ENCODE peak calls at places on chromosomes 13 and 19, in five cellular contexts. J, K, F, T and O are unnamed samples.

GRCh38 chr13:43307921-43308433 is 284.6 kb downstream of the DNAJC15 start:
- DNase-seq in J (no peak), K (peak), F (peak), T (peak), O (no peak)

GRCh38 chr19:30361107-30361447 is 11.1 kb upstream of the ZNF536 start:
- DNase-seq in T (no peak), F (no peak), K (no peak), J (no peak), O (no peak)

GRCh38 chr19:38455031-38455430 is 21.5 kb downstream of the RYR1 start:
- DNase-seq in J (no peak), T (peak), K (no peak), F (no peak), O (no peak)

GRCh38 chr19:42124386-42124901 is 7.8 kb downstream of the POU2F2 start:
- DNase-seq in J (no peak), K (no peak), F (no peak), T (no peak), O (no peak)

GRCh38 chr19:42191855-42192254 is 25.6 kb downstream of the DEDD2 start:
- DNase-seq in T (peak), F (no peak), K (peak), J (no peak), O (no peak)

GRCh38 chr13:78265098-78265497 is 338.3 kb downstream of the POU4F1 start:
- DNase-seq in J (no peak), T (no peak), K (no peak), F (no peak), O (no peak)

GRCh38 chr19:46224773-46225172 is 4.8 kb upstream of the IGFL1 start:
- DNase-seq in J (no peak), F (no peak), K (no peak), T (no peak), O (no peak)

GRCh38 chr13:23984541-23984940 is 87.2 kb upstream of the C1QTNF9B start:
- DNase-seq in F (no peak), J (no peak), T (no peak), K (no peak), O (no peak)

DNA sequence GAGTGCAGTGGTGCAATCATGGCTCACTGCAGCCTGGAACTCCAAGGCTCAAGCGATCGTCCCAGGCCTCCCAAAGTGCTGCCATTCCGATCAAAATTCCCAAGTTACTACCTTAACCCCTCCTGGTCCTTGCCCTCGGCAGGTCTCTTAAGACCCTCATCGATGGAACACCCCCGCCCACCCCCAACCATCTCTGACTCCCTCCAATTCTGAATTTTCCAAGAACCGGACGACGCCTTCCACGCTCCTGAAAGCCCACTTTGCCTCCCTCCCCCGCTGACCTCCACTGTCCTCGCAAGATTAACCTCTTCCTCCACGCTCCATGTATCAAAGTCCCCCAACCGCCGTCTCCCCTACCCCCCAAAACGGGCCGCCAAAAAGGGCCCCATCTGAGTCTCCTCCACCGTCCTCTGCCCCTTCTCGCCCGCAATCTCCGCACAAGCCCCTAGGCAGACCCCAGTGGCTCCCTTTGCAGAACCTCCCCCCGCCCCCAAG is 539 bp downstream of the DAPK3 start:
- DNase-seq in T (no peak), K (no peak), J (no peak), F (no peak), O (no peak)
- TF ChIP-seq CTCF in T (no peak), K (no peak), J (no peak), F (no peak), O (no peak)

GRCh38 chr13:50388481-50388880 is 373.2 kb downstream of the KCNRG start:
- DNase-seq in F (no peak), J (no peak), K (no peak), T (no peak), O (no peak)

GRCh38 chr13:50389726-50390125 is 374.5 kb downstream of the KCNRG start:
- DNase-seq in T (no peak), K (no peak), J (no peak), F (no peak), O (no peak)

GRCh38 chr13:50384724-50385123 is 369.5 kb downstream of the KCNRG start:
- DNase-seq in J (no peak), F (no peak), K (no peak), T (no peak), O (no peak)

GRCh38 chr13:50386527-50387123 is 371.4 kb downstream of the KCNRG start:
- DNase-seq in K (no peak), F (no peak), T (peak), J (no peak), O (no peak)

GRCh38 chr13:50387124-50387581 is 371.9 kb downstream of the KCNRG start:
- DNase-seq in K (no peak), F (no peak), T (peak), J (peak), O (no peak)
- TF ChIP-seq CTCF in K (no peak), F (peak), T (peak), J (no peak), O (no peak)

GRCh38 chr13:70623260-70623659 is 515.0 kb upstream of the KLHL1 start:
- DNase-seq in K (no peak), J (no peak), F (no peak), T (peak), O (no peak)
- TF ChIP-seq CTCF in K (peak), J (no peak), F (peak), T (peak), O (no peak)

GRCh38 chr13:60137911-60138570 is 25.7 kb downstream of the DIAPH3 start:
- DNase-seq in J (no peak), T (no peak), K (no peak), F (no peak), O (no peak)

GRCh38 chr13:60139272-60139671 is 24.5 kb downstream of the DIAPH3 start:
- DNase-seq in K (peak), F (no peak), T (no peak), J (no peak), O (no peak)

GRCh38 chr13:60135344-60135743 is 28.4 kb downstream of the DIAPH3 start:
- DNase-seq in F (no peak), K (no peak), J (no peak), T (no peak), O (no peak)

GRCh38 chr13:60138674-60139073 is 25.1 kb downstream of the DIAPH3 start:
- DNase-seq in K (no peak), F (no peak), J (no peak), T (no peak), O (no peak)

GRCh38 chr13:60134376-60134775 is 29.4 kb downstream of the DIAPH3 start:
- DNase-seq in K (peak), J (no peak), T (peak), F (no peak), O (no peak)
- TF ChIP-seq CTCF in K (peak), J (no peak), T (peak), F (peak), O (no peak)

GRCh38 chr13:81493144-81493543 is 1152.2 kb upstream of the SPRY2 start:
- DNase-seq in K (no peak), J (no peak), T (no peak), F (no peak), O (no peak)

GRCh38 chr13:81488021-81488420 is 1147.1 kb upstream of the SPRY2 start:
- DNase-seq in T (no peak), F (no peak), K (no peak), J (no peak), O (no peak)

GRCh38 chr13:81487151-81487550 is 1146.2 kb upstream of the SPRY2 start:
- DNase-seq in J (no peak), K (no peak), T (peak), F (no peak), O (no peak)
- TF ChIP-seq CTCF in J (no peak), K (no peak), T (no peak), F (no peak), O (no peak)

GRCh38 chr13:51733656-51734334 is 70.2 kb downstream of the DHRS12 start:
- DNase-seq in K (peak), F (no peak), T (no peak), J (no peak), O (no peak)
- TF ChIP-seq CTCF in K (peak), F (no peak), T (no peak), J (no peak), O (no peak)

GRCh38 chr13:39602277-39602613 is 748 bp downstream of the LHFPL6 start:
- DNase-seq in J (no peak), T (peak), K (peak), F (no peak), O (no peak)
- TF ChIP-seq CTCF in J (no peak), T (no peak), K (no peak), F (no peak), O (no peak)

GRCh38 chr19:24033308-24033961 is 53.6 kb upstream of the ZNF254 start:
- DNase-seq in J (peak), K (peak), T (peak), F (peak), O (peak)
- TF ChIP-seq CTCF in J (no peak), K (peak), T (no peak), F (no peak), O (no peak)

GRCh38 chr13:26112843-26113242 is 61.0 kb upstream of the SHISA2 start:
- DNase-seq in F (no peak), K (no peak), T (no peak), J (no peak), O (no peak)
- TF ChIP-seq CTCF in F (peak), K (peak), T (peak), J (no peak), O (no peak)